ENCODE peak calls at places on chromosome 18, in four cellular contexts. I is GM12878, A is H1, P is K562. R is an unnamed sample.
A peak's percentile ranks its signal among the peaks of the same experiment; 100 is the strongest.

GRCh38 chr18:51330148-51330547 is 132.7 kb upstream of the MEX3C start:
- DNase-seq in A (no peak), P (no peak), I (no peak), R (no peak)

GRCh38 chr18:54187372-54187771 is 37.1 kb downstream of the MBD2 start:
- DNase-seq in I (no peak), A (no peak), P (no peak), R (no peak)

GRCh38 chr18:48328473-48329205 is 80.5 kb downstream of the ZBTB7C start:
- DNase-seq in I (no peak), P (no peak), A (no peak), R (no peak)

GRCh38 chr18:2960983-2961696 is 51.8 kb downstream of the LPIN2 start:
- DNase-seq in P (no peak), I (no peak), A (no peak), R (no peak)

GRCh38 chr18:73793386-73793785 is 354.2 kb downstream of the FBXO15 start:
- DNase-seq in A (no peak), P (no peak), I (no peak), R (no peak)

GRCh38 chr18:37408676-37409305 is 156.8 kb downstream of the CELF4 start:
- DNase-seq in I (no peak), P (no peak), A (no peak), R (no peak)

GRCh38 chr18:32301976-32302743 is 112.3 kb downstream of the MEP1B start:
- DNase-seq in A (no peak), I (no peak), P (no peak), R (peak; percentile 26)

GRCh38 chr18:57813245-57813644 is 10.1 kb upstream of the ATP8B1 start:
- DNase-seq in A (no peak), P (no peak), I (no peak), R (no peak)

GRCh38 chr18:34990571-34990970 is 50.6 kb upstream of the MAPRE2 start:
- DNase-seq in A (no peak), I (no peak), P (no peak), R (no peak)

GRCh38 chr18:6315556-6316331 is 99.0 kb downstream of the L3MBTL4 start:
- DNase-seq in A (no peak), P (no peak), I (no peak), R (no peak)

GRCh38 chr18:27869735-27870134 is 307.2 kb downstream of the CDH2 start:
- DNase-seq in P (no peak), A (no peak), I (no peak), R (no peak)

GRCh38 chr18:10419420-10420103 is 34.9 kb upstream of the APCDD1 start:
- DNase-seq in I (no peak), P (no peak), A (no peak), R (no peak)

GRCh38 chr18:68962623-68963022 is 164.7 kb downstream of the CCDC102B start:
- DNase-seq in I (no peak), P (no peak), A (no peak), R (no peak)

GRCh38 chr18:2905802-2906521 is 59.2 kb downstream of the EMILIN2 start:
- DNase-seq in A (peak; percentile 65), I (no peak), P (no peak), R (peak; percentile 82)

GRCh38 chr18:57915241-57915640 is 112.1 kb upstream of the ATP8B1 start:
- DNase-seq in P (no peak), I (no peak), A (no peak), R (no peak)

GRCh38 chr18:21597616-21598015 is 2.9 kb downstream of the ESCO1 start:
- DNase-seq in I (no peak), A (no peak), P (no peak), R (no peak)

GRCh38 chr18:65608471-65608870 is 142.3 kb upstream of the CDH7 start:
- DNase-seq in I (no peak), P (no peak), A (no peak), R (no peak)

GRCh38 chr18:58037163-58037562 is 6.9 kb upstream of the NEDD4L start:
- DNase-seq in P (no peak), I (no peak), A (no peak), R (no peak)

GRCh38 chr18:48590678-48591077 is 51.8 kb downstream of the CTIF start:
- DNase-seq in P (no peak), I (no peak), A (no peak), R (no peak)

GRCh38 chr18:2998644-2999043 is 14.3 kb downstream of the LPIN2 start:
- DNase-seq in A (no peak), I (no peak), P (no peak), R (no peak)

GRCh38 chr18:69951182-69951581 is 3.5 kb upstream of the CD226 start:
- DNase-seq in P (no peak), A (no peak), I (no peak), R (no peak)

GRCh38 chr18:40877096-40877495 is 1077.9 kb upstream of the PIK3C3 start:
- DNase-seq in A (no peak), P (no peak), I (no peak), R (no peak)

GRCh38 chr18:37400832-37401231 is 164.8 kb downstream of the CELF4 start:
- DNase-seq in P (no peak), I (no peak), A (no peak), R (no peak)

GRCh38 chr18:78406743-78407455 is 572.7 kb upstream of the SALL3 start:
- DNase-seq in A (no peak), I (no peak), P (no peak), R (no peak)

GRCh38 chr18:58313491-58314032 is 269.5 kb downstream of the NEDD4L start:
- DNase-seq in I (no peak), P (no peak), A (no peak), R (no peak)

GRCh38 chr18:50745946-50746345 is 73.9 kb downstream of the MRO start:
- DNase-seq in A (no peak), I (no peak), P (no peak), R (no peak)

GRCh38 chr18:51278045-51278649 is 80.7 kb upstream of the MEX3C start:
- DNase-seq in I (no peak), P (peak; percentile 46), A (peak; percentile 92), R (peak; percentile 58)

GRCh38 chr18:29616885-29617284 is 1425.7 kb downstream of the DSC3 start:
- DNase-seq in I (no peak), P (no peak), A (no peak), R (no peak)

DNA sequence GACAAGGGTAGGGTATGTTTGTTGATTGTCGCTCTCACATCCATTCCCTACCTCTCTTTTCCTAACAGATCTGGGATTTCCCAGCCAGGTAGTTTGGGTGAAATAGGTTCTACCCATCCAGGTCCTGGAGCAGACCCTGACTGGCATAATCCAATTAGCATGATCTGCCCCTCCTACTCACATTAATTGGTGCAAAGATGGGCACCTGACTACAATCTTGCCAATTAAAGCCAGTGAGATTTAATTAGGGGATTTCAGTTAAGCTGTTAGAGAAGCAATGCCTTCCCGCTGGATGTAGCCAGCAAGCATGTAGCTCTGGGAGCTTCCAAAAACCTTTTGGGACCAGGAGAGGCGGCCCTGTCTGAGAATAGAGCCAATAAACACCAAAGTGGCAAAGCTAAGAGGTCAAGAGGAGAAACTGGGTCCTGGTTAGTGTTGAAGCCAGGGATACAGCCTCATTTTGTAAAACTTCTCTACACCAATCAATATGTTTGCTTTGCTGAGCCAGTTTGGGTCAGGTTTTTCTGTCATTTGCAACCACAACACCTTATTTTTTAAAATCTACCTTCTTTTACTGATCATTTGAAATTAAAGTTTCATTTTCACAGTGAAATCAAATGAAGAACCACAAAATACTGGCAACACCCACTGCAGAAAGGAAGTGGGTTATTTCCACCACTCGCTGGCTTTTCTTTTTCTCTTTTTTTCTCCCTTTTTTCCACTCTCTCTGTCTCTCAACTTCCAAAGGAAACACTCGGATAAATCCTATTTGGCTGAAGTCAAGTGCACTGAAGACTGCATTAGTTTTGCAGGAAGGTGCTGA is 3.2 kb upstream of the TTC39C start:
- DNase-seq in I (no peak), A (no peak), P (no peak), R (no peak)
- TF ChIP-seq NRF1 in I (no peak), A (no peak), P (no peak), R (no peak)

GRCh38 chr18:24656571-24656971 is 196.1 kb downstream of the HRH4 start:
- DNase-seq in I (no peak), A (no peak), P (no peak), R (no peak)

GRCh38 chr18:24657461-24657860 is 197.0 kb downstream of the HRH4 start:
- DNase-seq in A (no peak), P (no peak), I (no peak), R (no peak)

GRCh38 chr18:24663026-24663425 is 202.6 kb downstream of the HRH4 start:
- DNase-seq in P (no peak), I (no peak), A (no peak), R (no peak)

GRCh38 chr18:24658302-24658701 is 197.9 kb downstream of the HRH4 start:
- DNase-seq in A (no peak), P (no peak), I (no peak), R (no peak)

GRCh38 chr18:24659837-24660720 is 199.6 kb downstream of the HRH4 start:
- DNase-seq in P (no peak), I (no peak), A (no peak), R (no peak)
- TF ChIP-seq NRF1 in P (no peak), I (no peak), A (no peak), R (no peak)

DNA sequence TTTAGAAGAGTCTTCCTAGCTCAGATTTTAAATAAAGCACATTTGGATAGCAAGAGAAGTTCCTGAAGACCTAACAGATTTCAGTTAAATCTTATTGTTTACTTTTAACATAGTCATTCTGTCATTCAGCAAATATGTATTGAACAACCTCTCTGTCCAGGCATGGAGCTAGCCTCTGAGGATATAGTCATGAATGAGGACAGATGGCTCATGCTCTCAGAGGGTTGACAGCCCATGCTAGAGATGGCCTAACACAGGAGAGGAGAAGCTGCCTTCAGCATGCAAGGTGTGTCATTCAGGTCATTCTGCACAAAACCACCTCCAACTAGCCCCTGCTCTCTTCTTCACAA is 6.2 kb downstream of the CCBE1 start:
- DNase-seq in I (no peak), A (no peak), P (no peak), R (no peak)
- TF ChIP-seq NRF1 in I (no peak), A (no peak), P (no peak), R (no peak)

GRCh38 chr18:79429381-79429780 is 33.7 kb downstream of the NFATC1 start:
- DNase-seq in P (no peak), A (no peak), I (no peak), R (no peak)
- TF ChIP-seq NRF1 in P (no peak), A (no peak), I (no peak), R (no peak)

R was measured in SK-N-SH.